ENCODE peak calls at places on chromosome 14, in six cellular contexts. O, M, W, G, N and R are unnamed samples.

GRCh38 chr14:91417134-91417982 is at the start of gene CCDC88C:
- DNase-seq in M (peak; percentile 67), G (no peak), O (peak; percentile 60), N (peak; percentile 45), W (no peak), R (no peak)

GRCh38 chr14:103828315-103828967 is 18.9 kb downstream of the PPP1R13B start:
- DNase-seq in N (no peak), O (peak; percentile 56), G (no peak), M (no peak), W (no peak), R (no peak)

GRCh38 chr14:73759183-73759713 is 45.1 kb upstream of the PNMA1 start:
- DNase-seq in N (no peak), W (no peak), M (no peak), O (peak; percentile 80), G (no peak), R (no peak)

GRCh38 chr14:60348211-60348610 is 99.2 kb downstream of the PPM1A start:
- DNase-seq in M (no peak), N (no peak), W (no peak), O (no peak), G (no peak), R (no peak)

GRCh38 chr14:95144849-95145248 is 12.5 kb downstream of the DICER1 start:
- DNase-seq in W (no peak), M (no peak), N (no peak), O (no peak), G (no peak), R (no peak)

GRCh38 chr14:22998324-22999012 is 11.5 kb downstream of the C14orf93 start:
- DNase-seq in M (no peak), N (no peak), W (no peak), G (no peak), O (no peak), R (no peak)

GRCh38 chr14:82720931-82721330 is 1187.3 kb upstream of the SEL1L start:
- DNase-seq in N (no peak), O (no peak), W (no peak), G (no peak), M (no peak), R (no peak)

GRCh38 chr14:96676161-96676560 is 121.0 kb upstream of the VRK1 start:
- DNase-seq in N (peak; percentile 64), O (no peak), W (no peak), M (no peak), G (no peak), R (no peak)